ENCODE peak calls at places on chromosomes 4 and X, in six cellular contexts. One of them, this sample, is unnamed.

GRCh38 chr4:123869517-123870282 is 473.1 kb downstream of the SPRY1 start:
- DNase-seq in progenitor cell of endocrine pancreas: no peak
- DNase-seq in MCF 10A: no peak
- DNase-seq in upper lobe of left lung: no peak
- DNase-seq in GM10248: no peak
- DNase-seq in sigmoid colon: peak; percentile 69
- DNase-seq in this sample: no peak

GRCh38 chr4:163113921-163114703 is 52.6 kb downstream of the NAF1 start:
- DNase-seq in GM10248: no peak
- DNase-seq in sigmoid colon: no peak
- DNase-seq in progenitor cell of endocrine pancreas: no peak
- DNase-seq in upper lobe of left lung: no peak
- DNase-seq in MCF 10A: no peak
- DNase-seq in this sample: no peak

GRCh38 chr4:2341911-2342652 is 76.4 kb downstream of the ZFYVE28 start:
- DNase-seq in upper lobe of left lung: no peak
- DNase-seq in progenitor cell of endocrine pancreas: no peak
- DNase-seq in MCF 10A: no peak
- DNase-seq in GM10248: no peak
- DNase-seq in sigmoid colon: peak; percentile 34
- DNase-seq in this sample: peak; percentile 45

GRCh38 chr4:27366424-27366823 is 505.8 kb downstream of the STIM2 start:
- DNase-seq in GM10248: no peak
- DNase-seq in progenitor cell of endocrine pancreas: no peak
- DNase-seq in sigmoid colon: no peak
- DNase-seq in upper lobe of left lung: no peak
- DNase-seq in MCF 10A: peak; percentile 79
- DNase-seq in this sample: no peak

GRCh38 chr4:183858011-183858615 is 47.0 kb upstream of the STOX2 start:
- DNase-seq in progenitor cell of endocrine pancreas: no peak
- DNase-seq in MCF 10A: no peak
- DNase-seq in GM10248: no peak
- DNase-seq in upper lobe of left lung: peak; percentile 34
- DNase-seq in sigmoid colon: no peak
- DNase-seq in this sample: no peak

GRCh38 chr4:37780444-37781133 is 45.9 kb upstream of the PGM2 start:
- DNase-seq in MCF 10A: no peak
- DNase-seq in GM10248: no peak
- DNase-seq in upper lobe of left lung: no peak
- DNase-seq in progenitor cell of endocrine pancreas: no peak
- DNase-seq in sigmoid colon: no peak
- DNase-seq in this sample: no peak

GRCh38 chr4:45442466-45442865 is 681.4 kb downstream of the GABRG1 start:
- DNase-seq in MCF 10A: peak; percentile 63
- DNase-seq in progenitor cell of endocrine pancreas: no peak
- DNase-seq in GM10248: no peak
- DNase-seq in upper lobe of left lung: no peak
- DNase-seq in sigmoid colon: no peak
- DNase-seq in this sample: no peak

GRCh38 chr4:173275150-173275549 is 59.0 kb downstream of the HMGB2 start:
- DNase-seq in progenitor cell of endocrine pancreas: no peak
- DNase-seq in GM10248: no peak
- DNase-seq in sigmoid colon: no peak
- DNase-seq in upper lobe of left lung: no peak
- DNase-seq in MCF 10A: no peak
- DNase-seq in this sample: no peak

GRCh38 chrX:114650351-114650750 is 66.5 kb downstream of the HTR2C start:
- DNase-seq in sigmoid colon: no peak
- DNase-seq in MCF 10A: no peak
- DNase-seq in progenitor cell of endocrine pancreas: no peak
- DNase-seq in upper lobe of left lung: no peak
- DNase-seq in GM10248: no peak
- DNase-seq in this sample: no peak

GRCh38 chr4:126451237-126451885 is 1136.6 kb downstream of the FAT4 start:
- DNase-seq in MCF 10A: no peak
- DNase-seq in sigmoid colon: no peak
- DNase-seq in progenitor cell of endocrine pancreas: no peak
- DNase-seq in upper lobe of left lung: no peak
- DNase-seq in GM10248: no peak
- DNase-seq in this sample: no peak

GRCh38 chr4:169664615-169665014 is 44.2 kb downstream of the CLCN3 start:
- DNase-seq in upper lobe of left lung: no peak
- DNase-seq in progenitor cell of endocrine pancreas: no peak
- DNase-seq in GM10248: no peak
- DNase-seq in sigmoid colon: no peak
- DNase-seq in MCF 10A: no peak
- DNase-seq in this sample: no peak

GRCh38 chr4:95170176-95170575 is 378.6 kb downstream of the UNC5C start:
- DNase-seq in sigmoid colon: no peak
- DNase-seq in GM10248: no peak
- DNase-seq in progenitor cell of endocrine pancreas: no peak
- DNase-seq in upper lobe of left lung: peak; percentile 14
- DNase-seq in MCF 10A: no peak
- DNase-seq in this sample: no peak

GRCh38 chr4:25810016-25810415 is 52.8 kb downstream of the SEL1L3 start:
- DNase-seq in MCF 10A: no peak
- DNase-seq in sigmoid colon: no peak
- DNase-seq in progenitor cell of endocrine pancreas: no peak
- DNase-seq in GM10248: no peak
- DNase-seq in upper lobe of left lung: no peak
- DNase-seq in this sample: no peak

GRCh38 chrX:2578864-2579263 is 78.1 kb upstream of the DHRSX start:
- DNase-seq in GM10248: no peak
- DNase-seq in upper lobe of left lung: no peak
- DNase-seq in sigmoid colon: no peak
- DNase-seq in MCF 10A: no peak
- DNase-seq in progenitor cell of endocrine pancreas: no peak
- DNase-seq in this sample: no peak

GRCh38 chr4:179095585-179096228 is 1653.5 kb upstream of the AGA start:
- DNase-seq in MCF 10A: peak; percentile 70
- DNase-seq in upper lobe of left lung: no peak
- DNase-seq in sigmoid colon: no peak
- DNase-seq in progenitor cell of endocrine pancreas: peak; percentile 33
- DNase-seq in GM10248: no peak
- DNase-seq in this sample: no peak

DNA sequence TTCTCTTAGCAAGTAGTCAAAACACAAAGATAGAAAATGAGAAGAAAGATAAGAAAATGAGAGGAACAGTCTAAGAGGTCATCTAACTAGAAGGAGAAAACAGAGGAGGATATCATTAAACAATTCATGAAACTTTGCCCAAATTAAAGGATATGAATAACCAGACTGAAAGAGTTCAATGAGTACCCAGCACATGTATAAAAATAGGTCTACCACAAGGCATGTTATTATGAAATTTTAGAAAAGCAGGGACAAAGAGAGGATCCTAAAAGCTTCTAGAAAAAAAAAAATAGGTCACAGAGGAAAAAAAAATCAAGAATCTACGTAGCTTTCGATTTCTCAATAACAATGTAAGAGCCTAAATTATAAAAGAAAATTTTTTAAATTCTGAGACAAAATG is 118.5 kb downstream of the WDFY3 start:
- DNase-seq in MCF 10A: no peak
- DNase-seq in upper lobe of left lung: no peak
- DNase-seq in sigmoid colon: no peak
- DNase-seq in GM10248: no peak
- DNase-seq in progenitor cell of endocrine pancreas: no peak
- DNase-seq in this sample: no peak
- TF ChIP-seq CTCF in MCF 10A: no peak
- TF ChIP-seq CTCF in upper lobe of left lung: no peak
- TF ChIP-seq CTCF in sigmoid colon: no peak
- TF ChIP-seq CTCF in GM10248: no peak
- TF ChIP-seq CTCF in progenitor cell of endocrine pancreas: no peak
- TF ChIP-seq CTCF in this sample: no peak

GRCh38 chr4:103915224-103915869 is 195.6 kb upstream of the TACR3 start:
- DNase-seq in GM10248: peak; percentile 31
- DNase-seq in upper lobe of left lung: no peak
- DNase-seq in progenitor cell of endocrine pancreas: no peak
- DNase-seq in sigmoid colon: no peak
- DNase-seq in MCF 10A: peak; percentile 49
- DNase-seq in this sample: no peak
- TF ChIP-seq CTCF in GM10248: peak; percentile 77
- TF ChIP-seq CTCF in upper lobe of left lung: peak; percentile 34
- TF ChIP-seq CTCF in progenitor cell of endocrine pancreas: peak; percentile 83
- TF ChIP-seq CTCF in sigmoid colon: no peak
- TF ChIP-seq CTCF in MCF 10A: peak; percentile 44
- TF ChIP-seq CTCF in this sample: peak; percentile 91

DNA sequence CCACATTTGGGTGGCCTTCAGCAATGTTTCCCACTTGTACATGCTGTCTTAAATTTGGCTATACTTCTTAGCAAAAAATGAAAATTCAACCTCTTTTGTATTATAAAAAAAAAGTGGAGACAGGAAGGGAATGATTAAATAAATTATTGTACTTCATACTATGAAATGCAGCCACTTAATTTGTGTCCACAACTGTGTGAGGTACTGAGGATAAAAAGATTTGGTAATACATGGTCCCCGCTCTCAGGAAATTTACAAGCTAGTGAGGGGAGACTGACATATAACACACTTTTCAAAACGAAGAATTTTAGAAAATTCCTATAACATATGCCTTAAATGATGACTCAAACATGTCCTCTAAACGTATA is 105.0 kb downstream of the HNRNPD start:
- DNase-seq in upper lobe of left lung: no peak
- DNase-seq in sigmoid colon: no peak
- DNase-seq in progenitor cell of endocrine pancreas: no peak
- DNase-seq in MCF 10A: no peak
- DNase-seq in GM10248: no peak
- DNase-seq in this sample: no peak
- TF ChIP-seq CTCF in upper lobe of left lung: no peak
- TF ChIP-seq CTCF in sigmoid colon: no peak
- TF ChIP-seq CTCF in progenitor cell of endocrine pancreas: no peak
- TF ChIP-seq CTCF in MCF 10A: no peak
- TF ChIP-seq CTCF in GM10248: no peak
- TF ChIP-seq CTCF in this sample: peak; percentile 3

GRCh38 chrX:132758778-132759177 is 199.7 kb downstream of the HS6ST2 start:
- DNase-seq in MCF 10A: no peak
- DNase-seq in progenitor cell of endocrine pancreas: no peak
- DNase-seq in GM10248: no peak
- DNase-seq in sigmoid colon: no peak
- DNase-seq in upper lobe of left lung: no peak
- DNase-seq in this sample: no peak
- TF ChIP-seq CTCF in MCF 10A: no peak
- TF ChIP-seq CTCF in progenitor cell of endocrine pancreas: no peak
- TF ChIP-seq CTCF in GM10248: no peak
- TF ChIP-seq CTCF in sigmoid colon: no peak
- TF ChIP-seq CTCF in upper lobe of left lung: no peak
- TF ChIP-seq CTCF in this sample: no peak

GRCh38 chr4:1026115-1026514 is 14.7 kb downstream of the FGFRL1 start:
- DNase-seq in GM10248: peak; percentile 90
- DNase-seq in sigmoid colon: no peak
- DNase-seq in progenitor cell of endocrine pancreas: no peak
- DNase-seq in upper lobe of left lung: peak; percentile 85
- DNase-seq in MCF 10A: peak; percentile 41
- DNase-seq in this sample: no peak
- TF ChIP-seq CTCF in GM10248: no peak
- TF ChIP-seq CTCF in sigmoid colon: no peak
- TF ChIP-seq CTCF in progenitor cell of endocrine pancreas: no peak
- TF ChIP-seq CTCF in upper lobe of left lung: no peak
- TF ChIP-seq CTCF in MCF 10A: no peak
- TF ChIP-seq CTCF in this sample: no peak

This sample was measured in type B pancreatic cell.